ENCODE peak calls at places on chromosomes 6 and 20, in eight cellular contexts. S, M, T, B, O, E, X and N are unnamed samples.

GRCh38 chr20:59832406-59833156 is 100.9 kb downstream of the SYCP2 start:
- DNase-seq in X (no peak), O (no peak), M (no peak), S (no peak), T (no peak), B (no peak), E (no peak), N (no peak)

GRCh38 chr20:39076958-39077357 is 114.8 kb downstream of the DHX35 start:
- DNase-seq in X (no peak), O (no peak), S (no peak), B (no peak), M (no peak), T (no peak), E (no peak), N (no peak)

GRCh38 chr20:45041464-45042337 is 59.2 kb downstream of the KCNS1 start:
- DNase-seq in B (no peak), O (no peak), S (peak), X (no peak), E (no peak), M (no peak), T (no peak), N (no peak)

GRCh38 chr20:13525225-13525940 is 113.3 kb downstream of the TASP1 start:
- DNase-seq in T (no peak), X (no peak), O (no peak), B (no peak), E (no peak), S (peak), M (no peak), N (no peak)

GRCh38 chr6:28117386-28118050 is 6.9 kb upstream of the ZSCAN16 start:
- DNase-seq in X (no peak), B (no peak), O (no peak), M (no peak), E (no peak), S (no peak), T (no peak), N (no peak)

GRCh38 chr6:101125380-101125971 is 244.3 kb upstream of the ASCC3 start:
- DNase-seq in M (no peak), S (no peak), T (no peak), O (no peak), X (no peak), E (no peak), B (no peak), N (no peak)

GRCh38 chr6:26550250-26550993 is 12.3 kb downstream of the HMGN4 start:
- DNase-seq in S (peak), O (no peak), T (no peak), X (peak), E (no peak), M (peak), B (peak), N (peak)

GRCh38 chr20:9110365-9110764 is 41.5 kb downstream of the PLCB4 start:
- DNase-seq in T (no peak), S (no peak), X (no peak), O (no peak), B (no peak), E (no peak), M (no peak), N (no peak)

GRCh38 chr6:16961577-16961976 is 140.3 kb upstream of the STMND1 start:
- DNase-seq in O (no peak), B (no peak), X (no peak), T (no peak), E (no peak), S (no peak), M (no peak), N (no peak)

GRCh38 chr6:14905201-14905600 is 340.7 kb upstream of the JARID2 start:
- DNase-seq in E (no peak), M (no peak), S (no peak), X (no peak), B (no peak), T (no peak), O (no peak), N (no peak)

GRCh38 chr6:56314683-56315523 is 67.5 kb upstream of the COL21A1 start:
- DNase-seq in O (peak), X (no peak), S (peak), B (no peak), M (no peak), E (no peak), T (no peak), N (no peak)

GRCh38 chr6:108168980-108169800 is 3.4 kb downstream of the NR2E1 start:
- DNase-seq in E (no peak), B (no peak), O (no peak), M (peak), S (no peak), X (no peak), T (no peak), N (no peak)

GRCh38 chr20:55273149-55273548 is 732.2 kb downstream of the CBLN4 start:
- DNase-seq in X (no peak), O (no peak), E (no peak), B (no peak), T (no peak), S (no peak), M (no peak), N (no peak)

GRCh38 chr20:16115891-16116577 is 457.2 kb downstream of the KIF16B start:
- DNase-seq in O (no peak), E (no peak), X (no peak), M (peak), S (no peak), B (no peak), T (no peak), N (no peak)

GRCh38 chr6:1516742-1517520 is 92.8 kb upstream of the FOXC1 start:
- DNase-seq in E (no peak), M (no peak), X (no peak), T (no peak), S (no peak), O (no peak), B (no peak), N (no peak)

GRCh38 chr6:2839195-2839981 is 2.3 kb downstream of the SERPINB1 start:
- DNase-seq in X (no peak), E (no peak), M (no peak), B (no peak), S (peak), T (no peak), O (no peak), N (no peak)

GRCh38 chr20:48772183-48772976 is 55.4 kb downstream of the PREX1 start:
- DNase-seq in M (peak), B (no peak), X (peak), S (no peak), E (peak), O (no peak), T (no peak), N (peak)

GRCh38 chr20:45863543-45864470 is 6.4 kb downstream of the ZSWIM3 start:
- DNase-seq in S (no peak), M (no peak), T (no peak), X (no peak), B (no peak), E (no peak), O (no peak), N (no peak)

GRCh38 chr6:89597988-89598387 is 40.6 kb downstream of the LYRM2 start:
- DNase-seq in S (peak), E (no peak), T (no peak), B (no peak), O (no peak), X (no peak), M (no peak), N (no peak)

GRCh38 chr6:579339-579738 is 77.6 kb downstream of the HUS1B start:
- DNase-seq in M (no peak), B (no peak), O (no peak), X (no peak), S (no peak), E (no peak), T (no peak), N (no peak)

GRCh38 chr20:35387334-35387733 is 24.4 kb downstream of the UQCC1 start:
- DNase-seq in M (no peak), E (no peak), S (peak), X (no peak), B (no peak), T (no peak), O (no peak), N (no peak)

GRCh38 chr6:24666097-24666615 is 543 bp downstream of the TDP2 start:
- DNase-seq in X (peak), M (peak), O (peak), B (no peak), E (no peak), S (peak), T (peak), N (no peak)

GRCh38 chr20:33570743-33571142 is 80.8 kb downstream of the CBFA2T2 start:
- DNase-seq in O (no peak), X (no peak), B (no peak), T (no peak), M (no peak), E (no peak), S (no peak), N (no peak)

GRCh38 chr20:51021067-51022025 is 1.6 kb downstream of the KCNG1 start:
- DNase-seq in O (no peak), B (no peak), M (no peak), E (no peak), T (no peak), X (no peak), S (no peak), N (no peak)

GRCh38 chr6:135438907-135439535 is 58.5 kb downstream of the AHI1 start:
- DNase-seq in O (no peak), T (no peak), E (no peak), B (no peak), X (no peak), S (peak), M (no peak), N (no peak)

GRCh38 chr6:148414836-148415235 is 72.2 kb downstream of the SASH1 start:
- DNase-seq in M (no peak), T (no peak), O (no peak), E (no peak), S (peak), B (no peak), X (no peak), N (no peak)

GRCh38 chr6:141105481-141105880 is 1027.2 kb upstream of the GJE1 start:
- DNase-seq in B (no peak), X (no peak), O (no peak), E (no peak), M (no peak), S (no peak), T (no peak), N (no peak)

GRCh38 chr6:12233693-12234551 is 56.2 kb upstream of the EDN1 start:
- DNase-seq in O (peak), B (peak), X (no peak), M (no peak), T (no peak), S (peak), E (no peak), N (no peak)
- H3K27ac ChIP-seq in O (no peak), B (no peak), X (no peak), M (no peak), T (no peak), S (no peak), E (no peak), N (no peak)

GRCh38 chr6:168156742-168157265 is 77.8 kb upstream of the FRMD1 start:
- DNase-seq in S (no peak), M (no peak), E (no peak), X (no peak), T (no peak), B (no peak), O (no peak), N (no peak)
- H3K27ac ChIP-seq in S (no peak), M (no peak), E (no peak), X (no peak), T (no peak), B (no peak), O (peak), N (no peak)

DNA sequence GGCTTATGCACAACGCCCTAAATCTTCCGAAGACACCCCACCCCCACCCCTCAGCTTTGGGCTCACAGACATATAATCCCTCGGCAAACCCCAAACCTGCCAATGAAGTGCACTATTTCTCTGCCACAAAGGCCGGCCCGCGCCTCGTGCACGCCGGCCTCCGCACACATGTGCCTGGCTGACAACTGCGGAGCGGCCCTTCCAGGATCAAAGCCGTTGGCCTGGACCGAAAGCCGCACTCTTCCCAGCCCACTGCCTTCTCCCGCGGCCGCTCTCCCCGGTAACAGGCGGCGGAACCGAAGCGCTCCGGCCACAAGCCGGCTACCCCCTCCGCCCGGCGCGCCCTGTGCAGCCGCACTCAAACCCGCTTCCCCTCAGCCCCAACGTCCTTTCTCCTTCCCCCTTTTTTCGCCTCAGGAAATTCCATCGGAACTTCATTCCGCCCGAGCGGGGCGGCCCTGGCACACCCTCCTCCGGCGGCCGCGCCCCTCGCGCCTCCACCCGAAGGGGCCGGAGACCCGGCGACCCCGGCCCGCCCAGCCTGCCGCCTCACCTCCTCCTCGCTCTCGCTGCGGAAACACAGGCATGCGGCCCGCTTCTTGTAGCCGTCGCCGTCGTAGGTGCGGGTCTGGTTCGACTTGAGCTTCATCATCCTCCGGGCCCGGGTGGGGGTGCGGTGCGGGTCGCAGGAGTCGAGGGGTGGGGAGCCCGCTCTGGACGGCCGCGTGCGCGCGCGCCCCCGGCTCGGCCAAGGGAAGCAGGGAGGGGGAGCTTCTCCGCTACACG is 565 bp downstream of the NUDT3 start:
- DNase-seq in X (peak), O (peak), T (peak), S (peak), E (no peak), B (peak), M (peak), N (peak)
- H3K27ac ChIP-seq in X (peak), O (peak), T (peak), S (peak), E (peak), B (peak), M (peak), N (peak)

GRCh38 chr6:3929281-3929798 is 80.2 kb downstream of the FAM50B start:
- DNase-seq in E (no peak), X (no peak), B (no peak), S (no peak), O (no peak), M (no peak), T (no peak), N (no peak)
- H3K27ac ChIP-seq in E (no peak), X (no peak), B (no peak), S (no peak), O (no peak), M (no peak), T (no peak), N (no peak)

DNA sequence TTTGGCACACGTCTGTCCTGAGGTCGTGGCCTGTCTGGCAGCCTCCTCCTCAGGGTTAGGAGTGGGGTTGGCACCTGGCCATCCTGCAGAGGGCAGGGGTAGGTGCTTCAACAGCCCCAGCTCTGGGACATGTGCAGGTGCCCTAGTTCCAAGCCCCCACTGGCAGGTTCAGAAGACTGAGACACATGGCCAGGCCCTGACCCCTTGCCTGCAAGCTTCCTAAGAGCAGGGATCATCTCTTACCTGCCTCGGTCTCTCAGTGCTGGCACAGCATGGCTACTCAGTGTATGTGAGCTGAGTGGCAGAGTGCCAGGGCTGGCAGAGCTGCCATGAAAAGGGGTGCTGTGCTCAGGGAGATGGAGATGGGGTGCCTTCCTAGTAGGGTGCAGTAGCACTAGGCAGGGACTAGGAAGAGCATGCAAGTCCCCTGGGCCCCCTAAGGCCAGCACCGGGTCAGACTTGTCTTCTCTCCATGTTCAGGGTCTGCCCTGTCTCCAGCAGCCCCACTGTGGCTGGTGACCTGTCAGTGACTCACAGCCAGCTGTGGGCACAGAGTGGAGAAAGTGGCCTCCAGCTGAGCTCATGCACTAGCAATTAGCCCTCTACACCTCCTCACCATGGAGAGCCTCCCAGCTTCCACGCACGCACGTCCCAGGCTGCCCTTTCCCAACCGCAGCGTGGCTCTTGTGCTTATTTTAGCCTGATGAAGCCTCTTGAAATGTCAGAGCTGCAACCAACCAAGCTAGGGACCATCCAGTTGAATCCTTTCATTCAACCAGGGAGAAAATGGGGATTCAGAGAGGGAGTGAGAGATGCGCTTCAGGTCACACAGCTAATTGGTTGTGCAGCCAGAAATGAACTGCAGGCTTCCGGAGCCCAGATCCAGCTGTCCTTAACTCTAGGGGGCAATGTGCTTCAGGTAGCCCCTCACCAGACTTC is 116.6 kb downstream of the MRPL14 start:
- DNase-seq in T (no peak), O (peak), E (no peak), B (no peak), X (no peak), M (no peak), S (peak), N (no peak)
- H3K27ac ChIP-seq in T (no peak), O (no peak), E (no peak), B (no peak), X (no peak), M (peak), S (peak), N (no peak)

DNA sequence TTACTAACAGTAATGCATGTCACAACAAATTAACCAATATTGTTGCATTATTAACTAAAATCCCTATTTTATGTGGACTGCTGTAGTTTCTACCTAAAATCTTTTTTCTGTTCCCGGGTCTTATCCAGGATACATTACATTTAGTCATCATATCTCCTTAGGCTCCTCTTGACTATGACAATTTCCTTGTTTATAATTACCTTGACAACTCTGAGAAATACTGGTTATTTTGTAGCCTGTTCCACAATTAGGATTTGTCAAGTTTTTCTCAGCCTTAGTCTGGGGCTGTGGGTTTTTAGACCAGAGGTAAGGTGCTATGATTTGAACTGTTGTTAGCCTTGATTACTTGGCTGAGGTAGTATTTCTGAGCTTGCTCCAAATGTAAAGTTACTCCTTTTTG is 3.7 kb downstream of the FBXO5 start:
- DNase-seq in E (no peak), S (no peak), O (no peak), T (no peak), B (no peak), X (no peak), M (no peak), N (no peak)
- H3K27ac ChIP-seq in E (no peak), S (no peak), O (no peak), T (no peak), B (no peak), X (no peak), M (no peak), N (no peak)

GRCh38 chr20:22382742-22383141 is 201.6 kb downstream of the FOXA2 start:
- DNase-seq in M (no peak), T (no peak), X (no peak), E (no peak), O (no peak), B (no peak), S (peak), N (no peak)

GRCh38 chr20:22374678-22375590 is 209.4 kb downstream of the FOXA2 start:
- DNase-seq in S (peak), O (no peak), M (no peak), E (no peak), B (no peak), X (no peak), T (no peak), N (no peak)

GRCh38 chr20:22381812-22382416 is 202.5 kb downstream of the FOXA2 start:
- DNase-seq in X (no peak), O (no peak), B (no peak), S (no peak), E (no peak), T (no peak), M (no peak), N (no peak)

GRCh38 chr20:22383156-22383555 is 201.2 kb downstream of the FOXA2 start:
- DNase-seq in B (no peak), M (no peak), E (no peak), O (no peak), X (no peak), S (no peak), T (no peak), N (no peak)

DNA sequence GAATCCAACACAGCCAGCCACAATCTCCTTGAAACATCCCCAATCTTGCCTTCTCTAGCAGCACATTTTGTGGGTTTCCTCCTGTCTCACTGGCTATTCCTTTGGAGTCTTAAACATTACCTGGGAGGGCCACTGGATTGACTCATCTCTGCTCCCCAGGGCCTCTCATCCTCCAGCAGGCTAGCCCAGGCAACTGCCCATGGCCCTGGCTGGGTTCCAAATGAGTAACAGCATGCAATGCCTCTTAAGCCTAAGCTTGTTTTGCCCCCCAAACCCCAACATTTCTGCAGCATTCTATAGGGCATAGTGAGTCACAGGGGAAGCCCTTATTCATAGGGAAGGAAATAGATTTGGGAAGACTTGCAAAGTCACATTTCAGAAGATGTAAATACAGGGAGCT is 204.9 kb downstream of the FOXA2 start:
- DNase-seq in T (no peak), M (no peak), X (no peak), E (no peak), S (peak), O (no peak), B (no peak), N (no peak)
- H3K27ac ChIP-seq in T (no peak), M (no peak), X (no peak), E (no peak), S (peak), O (no peak), B (no peak), N (no peak)

GRCh38 chr6:126574301-126574700 is 234.4 kb downstream of the CENPW start:
- DNase-seq in O (no peak), S (no peak), E (no peak), T (no peak), M (no peak), X (no peak), B (no peak), N (no peak)
- H3K27ac ChIP-seq in O (no peak), S (no peak), E (no peak), T (no peak), M (no peak), X (no peak), B (no peak), N (no peak)